ENCODE peak calls at places on chromosomes 7 and 10, in nine cellular contexts. M, J, L, N, X, P, Z, Y and I are unnamed samples.

GRCh38 chr7:91069146-91069545 is 195.1 kb upstream of the FZD1 start:
- DNase-seq in M (no peak), J (no peak), L (no peak), N (no peak), X (no peak), P (no peak), Z (no peak), Y (no peak), I (no peak)

GRCh38 chr7:83289396-83289993 is 126.8 kb upstream of the PCLO start:
- DNase-seq in M (no peak), J (no peak), L (no peak), N (no peak), X (no peak), P (no peak), Z (no peak), Y (no peak), I (no peak)

GRCh38 chr10:122911889-122912484 is 1.6 kb downstream of the FAM24A start:
- DNase-seq in M (no peak), J (no peak), L (peak; percentile 12), N (peak; percentile 71), X (peak; percentile 76), P (peak; percentile 21), Z (peak; percentile 64), Y (peak; percentile 35), I (peak; percentile 92)

GRCh38 chr10:132265878-132266496 is 41.8 kb downstream of the STK32C start:
- DNase-seq in M (no peak), J (no peak), L (no peak), N (no peak), X (no peak), P (no peak), Z (peak; percentile 31), Y (no peak), I (no peak)

GRCh38 chr10:121978511-121978910 is 3.5 kb upstream of the NSMCE4A start:
- DNase-seq in M (no peak), J (no peak), L (no peak), N (no peak), X (no peak), P (no peak), Z (no peak), Y (no peak), I (no peak)

GRCh38 chr7:65235586-65235985 is 138.1 kb upstream of the ZNF92 start:
- DNase-seq in M (no peak), J (no peak), L (no peak), N (no peak), X (no peak), P (peak; percentile 27), Z (no peak), Y (no peak), I (no peak)

GRCh38 chr10:86821600-86821999 is 65.2 kb downstream of the BMPR1A start:
- DNase-seq in M (no peak), J (no peak), L (no peak), N (no peak), X (no peak), P (no peak), Z (peak; percentile 92), Y (no peak), I (no peak)

GRCh38 chr10:97499561-97500296 is 1.0 kb downstream of the UBTD1 start:
- DNase-seq in M (no peak), J (no peak), L (peak; percentile 67), N (peak; percentile 30), X (no peak), P (no peak), Z (peak; percentile 85), Y (no peak), I (peak; percentile 60)

GRCh38 chr7:130071701-130072622 is 1.6 kb downstream of the KLHDC10 start:
- DNase-seq in M (peak; percentile 84), J (peak; percentile 56), L (peak; percentile 52), N (peak; percentile 56), X (peak; percentile 88), P (peak; percentile 86), Z (peak; percentile 92), Y (peak; percentile 73), I (peak; percentile 61)

GRCh38 chr10:37263304-37263703 is 137.9 kb downstream of the ANKRD30A start:
- DNase-seq in M (no peak), J (no peak), L (no peak), N (no peak), X (no peak), P (peak; percentile 66), Z (no peak), Y (no peak), I (no peak)

GRCh38 chr7:2512179-2512644 is 7.4 kb upstream of the LFNG start:
- DNase-seq in M (no peak), J (no peak), L (no peak), N (no peak), X (no peak), P (no peak), Z (no peak), Y (peak; percentile 82), I (no peak)

GRCh38 chr7:8190121-8190895 is 71.7 kb downstream of the ICA1 start:
- DNase-seq in M (peak; percentile 26), J (peak; percentile 23), L (peak; percentile 36), N (peak; percentile 26), X (peak; percentile 64), P (peak; percentile 43), Z (peak; percentile 60), Y (peak; percentile 63), I (peak; percentile 38)

GRCh38 chr10:75019360-75019759 is 92.1 kb upstream of the SAMD8 start:
- DNase-seq in M (no peak), J (no peak), L (no peak), N (no peak), X (no peak), P (peak; percentile 35), Z (peak; percentile 57), Y (no peak), I (no peak)

GRCh38 chr10:72133517-72133916 is 45.2 kb upstream of the SPOCK2 start:
- DNase-seq in M (no peak), J (no peak), L (no peak), N (no peak), X (no peak), P (no peak), Z (peak; percentile 44), Y (peak; percentile 53), I (no peak)

GRCh38 chr7:46386428-46387399 is 465.6 kb upstream of the IGFBP3 start:
- DNase-seq in M (no peak), J (no peak), L (no peak), N (no peak), X (no peak), P (peak; percentile 53), Z (peak; percentile 38), Y (no peak), I (no peak)

GRCh38 chr10:84825330-84825729 is 496.9 kb downstream of the CCSER2 start:
- DNase-seq in M (no peak), J (no peak), L (peak; percentile 34), N (no peak), X (peak; percentile 56), P (peak; percentile 18), Z (peak; percentile 3), Y (no peak), I (no peak)

GRCh38 chr10:44258019-44258418 is 126.9 kb downstream of the CXCL12 start:
- DNase-seq in M (no peak), J (no peak), L (no peak), N (no peak), X (no peak), P (no peak), Z (no peak), Y (no peak), I (no peak)
- TF ChIP-seq CTCF in M (no peak), J (no peak), L (no peak), N (no peak), X (no peak), P (no peak), Z (no peak), Y (no peak), I (no peak)

GRCh38 chr7:134444961-134445315 is 14.0 kb downstream of the AKR1B1 start:
- DNase-seq in M (no peak), J (no peak), L (no peak), N (no peak), X (no peak), P (no peak), Z (no peak), Y (no peak), I (no peak)

GRCh38 chr7:134446446-134446845 is 12.5 kb downstream of the AKR1B1 start:
- DNase-seq in M (no peak), J (no peak), L (no peak), N (no peak), X (no peak), P (no peak), Z (no peak), Y (no peak), I (no peak)

GRCh38 chr7:134442441-134443220 is 16.3 kb downstream of the AKR1B1 start:
- DNase-seq in M (no peak), J (no peak), L (no peak), N (no peak), X (no peak), P (no peak), Z (no peak), Y (no peak), I (no peak)

GRCh38 chr7:134443396-134444070 is 15.4 kb downstream of the AKR1B1 start:
- DNase-seq in M (no peak), J (no peak), L (no peak), N (no peak), X (no peak), P (no peak), Z (no peak), Y (no peak), I (no peak)

DNA sequence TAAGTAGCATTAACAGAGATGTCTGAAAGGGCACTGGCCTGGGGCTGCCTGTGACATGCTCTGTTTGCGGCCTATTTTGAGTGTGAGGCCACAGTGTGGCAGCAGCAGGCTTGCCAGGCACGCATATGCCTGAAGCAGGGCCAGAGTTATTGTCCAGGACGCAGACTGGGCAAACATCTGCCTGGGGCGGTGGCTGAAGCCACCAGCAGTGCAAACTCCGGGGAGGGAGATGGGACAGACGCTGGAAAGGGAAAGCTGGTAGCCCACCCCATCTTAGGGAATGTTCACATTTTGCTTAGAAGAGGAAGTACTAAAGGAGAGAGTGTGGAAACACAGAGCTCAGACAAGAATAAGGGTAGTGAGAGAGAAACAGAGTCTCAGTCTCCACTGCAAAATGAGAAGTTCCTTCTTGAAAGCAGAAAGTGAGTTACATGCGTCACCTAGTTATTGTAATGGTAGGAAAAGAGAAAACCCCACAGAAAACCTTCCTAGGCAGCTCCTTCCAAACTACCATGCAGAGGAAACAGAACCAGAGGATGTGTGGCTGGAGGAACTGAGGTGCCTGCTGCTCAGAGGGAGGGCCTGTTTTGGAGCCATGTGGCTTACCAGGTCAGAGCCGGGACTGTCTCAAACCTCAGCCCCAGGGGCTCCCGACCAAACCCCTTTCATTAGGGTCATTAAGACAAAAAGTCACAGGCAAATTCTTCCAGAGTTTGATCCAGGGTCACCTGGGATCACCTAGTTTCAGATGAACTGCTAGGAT is 14.5 kb downstream of the AKR1B1 start:
- DNase-seq in M (no peak), J (no peak), L (peak; percentile 37), N (no peak), X (no peak), P (no peak), Z (no peak), Y (no peak), I (no peak)
- TF ChIP-seq CTCF in M (peak; percentile 10), J (no peak), L (peak; percentile 30), N (no peak), X (no peak), P (peak; percentile 21), Z (no peak), Y (peak; percentile 10), I (no peak)

GRCh38 chr7:24896031-24896433 is 83.9 kb downstream of the OSBPL3 start:
- DNase-seq in M (no peak), J (no peak), L (no peak), N (no peak), X (no peak), P (no peak), Z (no peak), Y (peak; percentile 71), I (no peak)
- TF ChIP-seq CTCF in M (no peak), J (no peak), L (no peak), N (no peak), X (no peak), P (no peak), Z (no peak), Y (no peak), I (no peak)

GRCh38 chr10:46284286-46285229 is 2.2 kb upstream of the ANTXRL start:
- DNase-seq in M (peak; percentile 26), J (peak; percentile 80), L (peak; percentile 85), N (peak; percentile 61), X (peak; percentile 93), P (peak; percentile 89), Z (peak; percentile 73), Y (peak; percentile 90), I (peak; percentile 84)
- TF ChIP-seq CTCF in M (no peak), J (no peak), L (no peak), N (no peak), X (no peak), P (no peak), Z (no peak), Y (no peak), I (no peak)